ENCODE peak calls at places on chromosomes 5 and 9, in nine cellular contexts. One of them, this sample, is unnamed.
A peak's percentile ranks its signal among the peaks of the same experiment; 100 is the strongest.

GRCh38 chr9:128214571-128215490 is 11.7 kb downstream of the DNM1 start:
- DNase-seq in transverse colon: no peak
- DNase-seq in psoas muscle: no peak
- DNase-seq in Peyer's patch: no peak
- DNase-seq in OCI-LY7: no peak
- DNase-seq in K562: no peak
- DNase-seq in dorsolateral prefrontal cortex: no peak
- DNase-seq in hepatocyte: peak; percentile 7
- DNase-seq in HCT116: no peak
- DNase-seq in this sample: no peak

GRCh38 chr5:1001406-1002270 is 7.0 kb upstream of the NKD2 start:
- DNase-seq in transverse colon: no peak
- DNase-seq in psoas muscle: no peak
- DNase-seq in Peyer's patch: no peak
- DNase-seq in OCI-LY7: no peak
- DNase-seq in K562: no peak
- DNase-seq in dorsolateral prefrontal cortex: peak; percentile 13
- DNase-seq in hepatocyte: no peak
- DNase-seq in HCT116: no peak
- DNase-seq in this sample: no peak

GRCh38 chr5:109141499-109142200 is 268.1 kb downstream of the PJA2 start:
- DNase-seq in transverse colon: no peak
- DNase-seq in psoas muscle: peak; percentile 21
- DNase-seq in Peyer's patch: no peak
- DNase-seq in OCI-LY7: no peak
- DNase-seq in K562: no peak
- DNase-seq in dorsolateral prefrontal cortex: no peak
- DNase-seq in hepatocyte: no peak
- DNase-seq in HCT116: no peak
- DNase-seq in this sample: no peak

GRCh38 chr9:122206118-122207046 is 22.4 kb downstream of the LHX6 start:
- DNase-seq in transverse colon: no peak
- DNase-seq in psoas muscle: no peak
- DNase-seq in Peyer's patch: no peak
- DNase-seq in OCI-LY7: no peak
- DNase-seq in K562: no peak
- DNase-seq in dorsolateral prefrontal cortex: no peak
- DNase-seq in hepatocyte: no peak
- DNase-seq in HCT116: no peak
- DNase-seq in this sample: peak; percentile 37

GRCh38 chr5:173454764-173455598 is 126.8 kb upstream of the STC2 start:
- DNase-seq in transverse colon: peak; percentile 12
- DNase-seq in psoas muscle: peak; percentile 87
- DNase-seq in Peyer's patch: no peak
- DNase-seq in OCI-LY7: no peak
- DNase-seq in K562: peak; percentile 79
- DNase-seq in dorsolateral prefrontal cortex: no peak
- DNase-seq in hepatocyte: peak; percentile 65
- DNase-seq in HCT116: peak; percentile 95
- DNase-seq in this sample: peak; percentile 96

GRCh38 chr9:75083188-75083976 is 4.6 kb downstream of the NMRK1 start:
- DNase-seq in transverse colon: peak; percentile 71
- DNase-seq in psoas muscle: no peak
- DNase-seq in Peyer's patch: peak; percentile 72
- DNase-seq in OCI-LY7: no peak
- DNase-seq in K562: peak; percentile 10
- DNase-seq in dorsolateral prefrontal cortex: no peak
- DNase-seq in hepatocyte: peak; percentile 42
- DNase-seq in HCT116: no peak
- DNase-seq in this sample: no peak

GRCh38 chr9:36401179-36401740 is 1.2 kb upstream of the RNF38 start:
- DNase-seq in transverse colon: peak; percentile 79
- DNase-seq in psoas muscle: no peak
- DNase-seq in Peyer's patch: no peak
- DNase-seq in OCI-LY7: no peak
- DNase-seq in K562: peak; percentile 86
- DNase-seq in dorsolateral prefrontal cortex: peak; percentile 60
- DNase-seq in hepatocyte: peak; percentile 90
- DNase-seq in HCT116: peak; percentile 44
- DNase-seq in this sample: no peak

GRCh38 chr9:130539473-130540223 is 39.7 kb upstream of the FUBP3 start:
- DNase-seq in transverse colon: peak; percentile 20
- DNase-seq in psoas muscle: no peak
- DNase-seq in Peyer's patch: no peak
- DNase-seq in OCI-LY7: no peak
- DNase-seq in K562: no peak
- DNase-seq in dorsolateral prefrontal cortex: no peak
- DNase-seq in hepatocyte: no peak
- DNase-seq in HCT116: peak; percentile 40
- DNase-seq in this sample: no peak

GRCh38 chr5:168409601-168410458 is 76.4 kb upstream of the RARS1 start:
- DNase-seq in transverse colon: no peak
- DNase-seq in psoas muscle: no peak
- DNase-seq in Peyer's patch: no peak
- DNase-seq in OCI-LY7: no peak
- DNase-seq in K562: no peak
- DNase-seq in dorsolateral prefrontal cortex: no peak
- DNase-seq in hepatocyte: no peak
- DNase-seq in HCT116: peak; percentile 81
- DNase-seq in this sample: peak; percentile 46

GRCh38 chr5:150488519-150489357 is 19.2 kb upstream of the NDST1 start:
- DNase-seq in transverse colon: peak; percentile 49
- DNase-seq in psoas muscle: peak; percentile 85
- DNase-seq in Peyer's patch: peak; percentile 63
- DNase-seq in OCI-LY7: peak; percentile 30
- DNase-seq in K562: peak; percentile 73
- DNase-seq in dorsolateral prefrontal cortex: no peak
- DNase-seq in hepatocyte: no peak
- DNase-seq in HCT116: no peak
- DNase-seq in this sample: no peak

GRCh38 chr5:131532016-131532640 is 102.9 kb downstream of the RAPGEF6 start:
- DNase-seq in transverse colon: no peak
- DNase-seq in psoas muscle: no peak
- DNase-seq in Peyer's patch: no peak
- DNase-seq in OCI-LY7: no peak
- DNase-seq in K562: no peak
- DNase-seq in dorsolateral prefrontal cortex: no peak
- DNase-seq in hepatocyte: no peak
- DNase-seq in HCT116: no peak
- DNase-seq in this sample: no peak

GRCh38 chr5:81204205-81204604 is 28.9 kb upstream of the CKMT2 start:
- DNase-seq in transverse colon: no peak
- DNase-seq in psoas muscle: no peak
- DNase-seq in Peyer's patch: no peak
- DNase-seq in OCI-LY7: no peak
- DNase-seq in K562: no peak
- DNase-seq in dorsolateral prefrontal cortex: no peak
- DNase-seq in hepatocyte: no peak
- DNase-seq in HCT116: no peak
- DNase-seq in this sample: no peak

GRCh38 chr5:81205058-81205457 is 28.1 kb upstream of the CKMT2 start:
- DNase-seq in transverse colon: no peak
- DNase-seq in psoas muscle: no peak
- DNase-seq in Peyer's patch: no peak
- DNase-seq in OCI-LY7: no peak
- DNase-seq in K562: peak; percentile 16
- DNase-seq in dorsolateral prefrontal cortex: no peak
- DNase-seq in hepatocyte: no peak
- DNase-seq in HCT116: no peak
- DNase-seq in this sample: no peak

GRCh38 chr5:81208904-81209303 is 24.2 kb upstream of the CKMT2 start:
- DNase-seq in transverse colon: no peak
- DNase-seq in psoas muscle: no peak
- DNase-seq in Peyer's patch: no peak
- DNase-seq in OCI-LY7: no peak
- DNase-seq in K562: no peak
- DNase-seq in dorsolateral prefrontal cortex: no peak
- DNase-seq in hepatocyte: no peak
- DNase-seq in HCT116: no peak
- DNase-seq in this sample: no peak

GRCh38 chr5:81209386-81209785 is 23.7 kb upstream of the CKMT2 start:
- DNase-seq in transverse colon: no peak
- DNase-seq in psoas muscle: no peak
- DNase-seq in Peyer's patch: no peak
- DNase-seq in OCI-LY7: no peak
- DNase-seq in K562: no peak
- DNase-seq in dorsolateral prefrontal cortex: no peak
- DNase-seq in hepatocyte: no peak
- DNase-seq in HCT116: no peak
- DNase-seq in this sample: no peak

DNA sequence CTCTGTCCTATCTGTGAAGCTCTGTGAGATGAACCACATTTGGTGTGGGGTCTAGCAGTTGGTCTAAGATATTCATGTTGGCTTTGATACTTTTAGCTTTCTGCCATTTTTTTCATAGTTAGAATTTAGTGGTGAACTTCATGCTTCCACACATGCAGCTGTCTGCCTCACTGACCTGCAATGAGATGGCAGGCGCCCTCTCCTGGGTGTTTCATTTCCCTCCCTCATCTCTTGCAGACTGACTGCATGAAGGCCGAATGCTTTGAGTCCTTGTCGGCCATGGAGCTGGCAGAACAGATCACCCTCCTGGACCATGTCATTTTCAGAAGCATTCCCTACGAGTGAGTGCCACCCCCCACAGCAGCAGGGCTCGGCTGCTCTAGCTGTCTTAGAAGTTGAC is 26.1 kb upstream of the CKMT2 start:
- DNase-seq in transverse colon: no peak
- DNase-seq in psoas muscle: no peak
- DNase-seq in Peyer's patch: no peak
- DNase-seq in OCI-LY7: peak; percentile 13
- DNase-seq in K562: peak; percentile 27
- DNase-seq in dorsolateral prefrontal cortex: no peak
- DNase-seq in hepatocyte: peak; percentile 19
- DNase-seq in HCT116: no peak
- DNase-seq in this sample: no peak
- TF ChIP-seq CTCF in transverse colon: no peak
- TF ChIP-seq CTCF in psoas muscle: no peak
- TF ChIP-seq CTCF in Peyer's patch: no peak
- TF ChIP-seq CTCF in OCI-LY7: peak; percentile 55
- TF ChIP-seq CTCF in K562: peak; percentile 43
- TF ChIP-seq CTCF in dorsolateral prefrontal cortex: no peak
- TF ChIP-seq CTCF in hepatocyte: peak; percentile 19
- TF ChIP-seq CTCF in HCT116: peak; percentile 11
- TF ChIP-seq CTCF in this sample: peak; percentile 38

GRCh38 chr9:124281934-124282351 is 24.2 kb downstream of the NEK6 start:
- DNase-seq in transverse colon: peak; percentile 63
- DNase-seq in psoas muscle: no peak
- DNase-seq in Peyer's patch: peak; percentile 81
- DNase-seq in OCI-LY7: no peak
- DNase-seq in K562: no peak
- DNase-seq in dorsolateral prefrontal cortex: no peak
- DNase-seq in hepatocyte: no peak
- DNase-seq in HCT116: no peak
- DNase-seq in this sample: no peak
- H3K4me3 ChIP-seq in transverse colon: no peak overlapping the region
- H3K4me3 ChIP-seq in psoas muscle: no peak overlapping the region
- H3K4me3 ChIP-seq in Peyer's patch: no peak overlapping the region
- H3K4me3 ChIP-seq in OCI-LY7: no peak overlapping the region
- H3K4me3 ChIP-seq in K562: no peak overlapping the region
- H3K4me3 ChIP-seq in dorsolateral prefrontal cortex: no peak overlapping the region
- H3K4me3 ChIP-seq in hepatocyte: no peak overlapping the region
- H3K4me3 ChIP-seq in HCT116: no peak overlapping the region
- H3K4me3 ChIP-seq in this sample: no peak overlapping the region

DNA sequence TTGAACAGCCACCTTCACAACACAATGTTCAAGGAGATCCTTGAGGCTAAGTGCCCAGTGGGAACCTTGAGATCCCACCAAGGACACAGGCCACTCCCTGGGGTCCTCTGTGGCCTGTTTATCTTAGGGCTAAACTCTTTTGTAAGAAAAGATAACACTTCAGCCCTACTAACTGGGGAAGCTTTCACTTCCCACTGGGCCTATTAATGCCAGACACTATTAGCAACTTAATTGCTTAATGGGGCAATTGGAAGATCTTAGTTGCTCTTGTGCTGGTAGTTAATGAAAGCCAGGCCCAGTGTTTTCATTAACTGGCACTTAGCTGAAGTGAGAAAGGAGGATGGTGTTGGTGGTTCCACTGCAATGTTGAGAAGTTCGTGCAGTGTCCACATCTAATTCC is 117.1 kb downstream of the EGFLAM start:
- DNase-seq in transverse colon: no peak
- DNase-seq in psoas muscle: no peak
- DNase-seq in Peyer's patch: no peak
- DNase-seq in OCI-LY7: no peak
- DNase-seq in K562: no peak
- DNase-seq in dorsolateral prefrontal cortex: no peak
- DNase-seq in hepatocyte: no peak
- DNase-seq in HCT116: no peak
- DNase-seq in this sample: no peak
- H3K27ac ChIP-seq in transverse colon: no peak overlapping the region
- H3K27ac ChIP-seq in psoas muscle: no peak overlapping the region
- H3K27ac ChIP-seq in Peyer's patch: no peak overlapping the region
- H3K27ac ChIP-seq in OCI-LY7: no peak overlapping the region
- H3K27ac ChIP-seq in K562: no peak overlapping the region
- H3K27ac ChIP-seq in dorsolateral prefrontal cortex: no peak overlapping the region
- H3K27ac ChIP-seq in hepatocyte: no peak overlapping the region
- H3K27ac ChIP-seq in HCT116: no peak overlapping the region
- H3K27ac ChIP-seq in this sample: no peak overlapping the region

GRCh38 chr9:98742325-98743280 is 33.9 kb upstream of the GABBR2 start:
- DNase-seq in transverse colon: no peak
- DNase-seq in psoas muscle: no peak
- DNase-seq in Peyer's patch: no peak
- DNase-seq in OCI-LY7: no peak
- DNase-seq in K562: no peak
- DNase-seq in dorsolateral prefrontal cortex: no peak
- DNase-seq in hepatocyte: no peak
- DNase-seq in HCT116: no peak
- DNase-seq in this sample: peak; percentile 15

GRCh38 chr9:98743329-98743728 is 34.6 kb upstream of the GABBR2 start:
- DNase-seq in transverse colon: no peak
- DNase-seq in psoas muscle: no peak
- DNase-seq in Peyer's patch: no peak
- DNase-seq in OCI-LY7: no peak
- DNase-seq in K562: no peak
- DNase-seq in dorsolateral prefrontal cortex: no peak
- DNase-seq in hepatocyte: no peak
- DNase-seq in HCT116: no peak
- DNase-seq in this sample: no peak

GRCh38 chr9:98743818-98744611 is 35.3 kb upstream of the GABBR2 start:
- DNase-seq in transverse colon: no peak
- DNase-seq in psoas muscle: no peak
- DNase-seq in Peyer's patch: no peak
- DNase-seq in OCI-LY7: no peak
- DNase-seq in K562: no peak
- DNase-seq in dorsolateral prefrontal cortex: no peak
- DNase-seq in hepatocyte: no peak
- DNase-seq in HCT116: no peak
- DNase-seq in this sample: no peak

GRCh38 chr9:98747476-98747875 is 38.7 kb upstream of the GABBR2 start:
- DNase-seq in transverse colon: no peak
- DNase-seq in psoas muscle: no peak
- DNase-seq in Peyer's patch: no peak
- DNase-seq in OCI-LY7: no peak
- DNase-seq in K562: no peak
- DNase-seq in dorsolateral prefrontal cortex: no peak
- DNase-seq in hepatocyte: no peak
- DNase-seq in HCT116: no peak
- DNase-seq in this sample: no peak

DNA sequence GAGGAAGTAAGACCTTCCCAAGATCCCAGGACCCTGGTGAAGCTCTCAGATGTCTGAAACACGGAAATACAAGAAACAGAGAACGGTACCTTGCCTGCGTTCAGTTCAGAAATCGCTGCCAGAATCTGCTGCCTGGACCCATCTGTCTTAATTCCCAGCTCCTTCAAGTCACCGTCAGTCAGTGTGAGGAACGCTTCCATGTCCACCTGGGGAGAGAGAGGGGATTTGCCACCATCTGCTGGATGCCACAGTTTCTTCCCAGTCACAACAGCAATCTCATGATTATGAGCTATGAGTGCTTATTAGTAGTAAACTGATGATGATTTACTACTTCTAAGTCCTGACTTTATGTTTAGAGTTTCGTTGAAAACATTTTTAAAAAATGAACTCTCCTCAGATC is 36.7 kb upstream of the GABBR2 start:
- DNase-seq in transverse colon: no peak
- DNase-seq in psoas muscle: no peak
- DNase-seq in Peyer's patch: no peak
- DNase-seq in OCI-LY7: no peak
- DNase-seq in K562: no peak
- DNase-seq in dorsolateral prefrontal cortex: no peak
- DNase-seq in hepatocyte: no peak
- DNase-seq in HCT116: no peak
- DNase-seq in this sample: no peak
- TF ChIP-seq CTCF in transverse colon: no peak
- TF ChIP-seq CTCF in psoas muscle: no peak
- TF ChIP-seq CTCF in Peyer's patch: no peak
- TF ChIP-seq CTCF in OCI-LY7: no peak
- TF ChIP-seq CTCF in K562: no peak
- TF ChIP-seq CTCF in dorsolateral prefrontal cortex: no peak
- TF ChIP-seq CTCF in hepatocyte: no peak
- TF ChIP-seq CTCF in HCT116: no peak
- TF ChIP-seq CTCF in this sample: no peak

This sample was measured in AG04450.